ENCODE peak calls at places on chromosomes 13 and 19, in four cellular contexts. Z is cardiac fibroblast, N is mucosa of descending colon, Y is PC-3. F is an unnamed sample.

GRCh38 chr19:38263696-38264485 is 482 bp upstream of the SPINT2 start:
- DNase-seq in Z (peak), N (peak), Y (peak), F (no peak)

GRCh38 chr13:75761373-75761772 is 125.2 kb downstream of the LMO7 start:
- DNase-seq in Z (no peak), N (no peak), Y (no peak), F (no peak)

GRCh38 chr13:92530364-92530763 is 696.2 kb upstream of the GPC6 start:
- DNase-seq in Z (no peak), N (no peak), Y (no peak), F (no peak)

GRCh38 chr13:86425127-86425526 is 625.9 kb upstream of the SLITRK6 start:
- DNase-seq in Z (no peak), N (no peak), Y (no peak), F (no peak)

GRCh38 chr19:5432687-5433086 is 22.5 kb upstream of the ZNRF4 start:
- DNase-seq in Z (no peak), N (no peak), Y (no peak), F (no peak)

GRCh38 chr19:29084266-29084665 is 128.7 kb downstream of the UQCRFS1 start:
- DNase-seq in Z (peak), N (no peak), Y (peak), F (no peak)

GRCh38 chr19:6275170-6275744 is 4.5 kb downstream of the MLLT1 start:
- DNase-seq in Z (no peak), N (no peak), Y (no peak), F (no peak)

GRCh38 chr13:114099918-114100445 is 32.4 kb downstream of the RASA3 start:
- DNase-seq in Z (peak), N (peak), Y (peak), F (no peak)

GRCh38 chr19:38839816-38840582 is 8.4 kb upstream of the ECH1 start:
- DNase-seq in Z (no peak), N (no peak), Y (no peak), F (no peak)

GRCh38 chr13:96052655-96053002 is 572 bp downstream of the UGGT2 start:
- DNase-seq in Z (peak), N (no peak), Y (peak), F (no peak)

GRCh38 chr13:90205911-90206310 is 1141.6 kb upstream of the MIR17HG start:
- DNase-seq in Z (no peak), N (no peak), Y (no peak), F (no peak)

GRCh38 chr13:39876258-39876657 is 220.8 kb downstream of the COG6 start:
- DNase-seq in Z (peak), N (no peak), Y (peak), F (no peak)

GRCh38 chr19:3224346-3225325 is at the start of gene CELF5:
- DNase-seq in Z (no peak), N (peak), Y (peak), F (peak)

GRCh38 chr19:16626796-16627193 is 1.2 kb downstream of the MED26 start:
- DNase-seq in Z (no peak), N (no peak), Y (no peak), F (no peak)

GRCh38 chr13:104114111-104114510 is 1047.9 kb upstream of the SLC10A2 start:
- DNase-seq in Z (peak), N (no peak), Y (no peak), F (no peak)

GRCh38 chr19:30071871-30072270 is 129.8 kb downstream of the URI1 start:
- DNase-seq in Z (no peak), N (no peak), Y (no peak), F (no peak)

GRCh38 chr13:79681069-79681468 is 200.1 kb downstream of the NDFIP2 start:
- DNase-seq in Z (no peak), N (no peak), Y (peak), F (no peak)

GRCh38 chr13:69280399-69280798 is 827.2 kb upstream of the ATXN8OS start:
- DNase-seq in Z (no peak), N (no peak), Y (no peak), F (no peak)

GRCh38 chr13:99386911-99387788 is 80.0 kb upstream of the GPR183 start:
- DNase-seq in Z (peak), N (peak), Y (peak), F (peak)

GRCh38 chr13:41054212-41054877 is 7.0 kb upstream of the WBP4 start:
- DNase-seq in Z (peak), N (no peak), Y (peak), F (no peak)

GRCh38 chr19:4597278-4597974 is 37.9 kb upstream of the SEMA6B start:
- DNase-seq in Z (no peak), N (no peak), Y (no peak), F (peak)

GRCh38 chr19:16418597-16418962 is 53.2 kb downstream of the EPS15L1 start:
- DNase-seq in Z (no peak), N (no peak), Y (no peak), F (no peak)

GRCh38 chr13:33606692-33607091 is 211.3 kb upstream of the RFC3 start:
- DNase-seq in Z (peak), N (no peak), Y (no peak), F (no peak)

GRCh38 chr13:28100149-28101121 is at the start of gene FLT3:
- DNase-seq in Z (peak), N (peak), Y (peak), F (no peak)

GRCh38 chr13:111153279-111153976 is 38.3 kb downstream of the ARHGEF7 start:
- DNase-seq in Z (peak), N (peak), Y (peak), F (peak)

GRCh38 chr13:58994778-58995177 is 1169.0 kb downstream of the DIAPH3 start:
- DNase-seq in Z (peak), N (no peak), Y (peak), F (no peak)
- TF ChIP-seq CTCF in Z (peak), N (no peak), Y (no peak), F (peak)

GRCh38 chr19:56837892-56838679 is 2.4 kb downstream of the PEG3 start:
- DNase-seq in Z (no peak), N (peak), Y (peak), F (no peak)
- TF ChIP-seq CTCF in Z (no peak), N (no peak), Y (peak), F (peak)

DNA sequence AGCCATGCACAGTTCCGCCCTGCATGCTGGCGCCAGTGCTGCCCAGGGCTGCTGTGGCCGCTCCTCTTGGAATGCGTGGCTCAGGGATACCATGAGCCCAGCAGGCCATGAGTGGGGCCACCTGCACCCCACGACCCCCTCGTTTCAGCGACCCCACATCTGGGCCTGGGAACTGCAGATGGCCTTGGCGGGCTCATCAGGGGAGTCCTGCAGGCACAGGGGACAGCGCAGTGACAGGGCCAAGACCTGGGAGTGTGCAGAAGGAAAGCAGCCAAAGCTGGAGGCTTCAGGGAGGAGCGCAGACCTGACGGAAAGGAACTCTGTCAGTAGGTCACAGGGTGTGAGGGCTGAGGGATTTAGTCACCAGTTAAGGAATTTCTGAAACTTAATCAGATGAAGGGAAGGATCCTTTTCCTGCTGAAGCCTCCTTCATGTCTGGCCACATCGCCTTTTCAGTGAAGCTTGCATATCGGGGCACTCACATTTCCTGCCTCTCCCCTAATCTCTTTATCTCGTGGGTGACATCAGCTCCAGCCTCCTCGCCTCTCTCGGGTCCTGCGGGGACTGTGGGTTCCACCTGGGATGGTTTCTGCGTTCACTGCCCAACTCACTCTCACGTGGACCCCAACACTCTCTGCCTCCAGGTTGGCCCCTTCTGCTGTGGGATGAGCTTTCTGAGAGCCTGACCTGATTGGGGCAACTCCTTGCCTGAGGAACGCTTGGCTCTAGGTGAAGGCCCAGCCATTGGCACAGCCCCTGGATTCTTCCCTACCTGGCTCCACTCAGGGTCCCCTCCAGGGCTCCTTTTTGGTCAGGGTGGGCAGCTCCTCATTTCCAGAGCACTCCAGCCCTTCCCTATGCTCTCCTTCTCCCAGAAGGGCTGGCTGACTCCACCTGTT is 123.5 kb downstream of the CRYL1 start:
- DNase-seq in Z (peak), N (no peak), Y (peak), F (no peak)
- TF ChIP-seq CTCF in Z (no peak), N (no peak), Y (no peak), F (no peak)

DNA sequence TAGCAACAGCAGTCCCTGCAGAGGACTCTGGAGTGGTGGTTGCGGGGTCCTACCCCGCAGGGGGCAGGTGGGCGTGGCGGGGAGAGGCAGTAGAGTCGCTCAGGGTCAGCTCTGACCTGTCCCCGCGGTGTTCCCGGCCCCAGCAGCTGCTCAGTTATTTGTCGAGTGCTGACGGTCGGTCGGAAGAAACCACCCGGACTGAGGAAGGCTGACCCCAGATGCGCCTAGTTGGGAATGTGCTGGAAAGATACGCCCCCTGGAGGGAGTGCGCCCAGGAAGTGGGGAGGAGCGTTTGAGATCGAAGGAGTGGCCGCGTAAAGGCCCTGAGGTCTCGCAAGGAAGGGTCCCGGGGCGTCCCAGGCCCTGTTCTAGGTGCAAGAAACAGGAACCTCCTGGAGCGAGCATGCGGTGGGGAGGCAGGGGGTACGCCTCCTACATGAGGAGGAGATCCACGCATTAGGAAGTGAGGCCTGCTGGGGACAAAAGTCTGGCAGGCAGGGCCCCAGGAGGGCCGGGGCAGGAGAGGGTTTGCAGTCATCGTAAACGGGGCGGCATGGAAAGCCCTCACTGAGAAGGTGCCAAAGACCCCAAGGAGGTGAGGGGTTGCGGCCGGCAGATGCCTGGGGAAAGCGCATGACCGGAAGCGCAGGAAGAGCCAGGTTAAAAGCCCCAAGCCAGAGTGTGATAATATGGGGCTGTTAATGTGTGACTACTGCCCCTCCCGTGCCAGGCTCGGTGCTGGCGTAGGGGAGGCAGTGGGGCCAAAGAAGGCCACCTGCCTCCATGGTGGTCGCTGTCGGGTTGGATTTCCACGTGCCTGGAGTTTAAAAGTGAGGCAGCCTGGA is 9.1 kb downstream of the CCDC8 start:
- DNase-seq in Z (no peak), N (peak), Y (peak), F (no peak)
- TF ChIP-seq CTCF in Z (no peak), N (no peak), Y (peak), F (no peak)

DNA sequence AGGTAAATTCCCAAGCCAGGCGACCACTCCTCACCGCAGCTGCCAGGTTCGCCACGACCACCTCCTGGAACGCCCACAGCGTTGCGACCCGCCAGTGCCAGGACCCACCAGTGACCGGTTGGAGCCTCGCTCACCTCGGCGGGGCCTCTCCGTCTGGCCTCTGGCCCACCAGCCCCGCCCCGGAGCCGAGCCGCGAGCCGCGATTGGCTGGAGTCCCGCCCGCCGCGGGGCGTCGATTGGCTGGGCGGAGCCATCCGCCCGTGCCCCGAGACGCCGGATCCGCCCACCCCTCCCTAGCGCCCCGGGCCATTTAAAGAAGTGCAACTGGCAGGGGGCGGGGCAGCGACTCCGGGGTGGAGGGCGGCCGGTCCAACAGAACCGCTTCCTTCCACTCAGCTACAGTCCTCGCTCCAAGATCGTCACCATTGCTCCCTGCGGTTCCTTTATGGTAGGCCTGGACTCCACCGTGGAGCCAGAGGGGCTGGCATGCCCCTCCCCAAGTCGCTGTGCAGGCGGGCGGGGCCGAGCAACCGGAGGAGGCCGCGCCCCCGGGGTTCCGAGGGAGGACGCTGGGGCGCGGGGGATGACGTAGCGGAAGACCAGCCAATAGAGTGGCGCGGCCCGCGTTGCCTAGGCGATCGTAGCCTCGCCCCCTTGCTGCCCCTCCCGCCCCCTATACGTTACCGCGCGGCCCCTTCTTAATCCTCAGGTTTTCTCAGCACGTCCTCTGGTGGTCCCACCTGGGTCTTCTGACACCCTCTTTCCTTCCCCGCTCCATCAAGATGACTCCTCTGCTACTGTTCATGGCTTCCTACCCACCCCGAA is at the start of gene SERTAD3:
- DNase-seq in Z (peak), N (peak), Y (peak), F (peak)
- TF ChIP-seq CTCF in Z (peak), N (no peak), Y (no peak), F (peak)

GRCh38 chr19:7497292-7497691 is 8.5 kb upstream of the PEX11G start:
- DNase-seq in Z (no peak), N (no peak), Y (no peak), F (no peak)
- TF ChIP-seq CTCF in Z (peak), N (no peak), Y (peak), F (peak)

GRCh38 chr19:1252818-1253513 is 4.6 kb downstream of the MIDN start:
- DNase-seq in Z (peak), N (peak), Y (peak), F (no peak)
- TF ChIP-seq CTCF in Z (no peak), N (no peak), Y (no peak), F (no peak)

GRCh38 chr13:32381539-32381938 is 46.4 kb downstream of the N4BP2L1 start:
- DNase-seq in Z (peak), N (no peak), Y (peak), F (no peak)
- TF ChIP-seq CTCF in Z (peak), N (no peak), Y (peak), F (peak)

F was measured in D721Med.